ENCODE peak calls at places on chromosomes 3 and 15, in four cellular contexts. H is stomach, R is suprapubic skin, O is H1. B is an unnamed sample.

GRCh38 chr3:143736651-143737050 is 111.6 kb downstream of the SLC9A9 start:
- DNase-seq in R (no peak), H (no peak), O (no peak), B (no peak)

GRCh38 chr3:10017636-10018292 is 8.5 kb upstream of the FANCD2 start:
- DNase-seq in O (no peak), H (no peak), R (no peak), B (no peak)

GRCh38 chr3:139101396-139101795 is 56.7 kb upstream of the PRR23C start:
- DNase-seq in H (no peak), R (no peak), O (no peak), B (no peak)

GRCh38 chr3:110123929-110124328 is 786.6 kb upstream of the DPPA4 start:
- DNase-seq in H (no peak), O (no peak), R (no peak), B (no peak)

GRCh38 chr3:172110127-172110779 is 70.9 kb downstream of the FNDC3B start:
- DNase-seq in R (no peak), O (no peak), H (no peak), B (no peak)

GRCh38 chr3:149393355-149394165 is 16.1 kb upstream of the TM4SF1 start:
- DNase-seq in R (no peak), H (peak; percentile 84), O (peak; percentile 33), B (peak; percentile 75)

GRCh38 chr3:38397320-38397719 is 50.7 kb downstream of the XYLB start:
- DNase-seq in H (no peak), O (no peak), R (no peak), B (no peak)

GRCh38 chr3:39529551-39529950 is 62.1 kb downstream of the MOBP start:
- DNase-seq in H (no peak), R (no peak), O (no peak), B (no peak)

GRCh38 chr15:22918056-22918455 is 62.1 kb downstream of the CYFIP1 start:
- DNase-seq in O (no peak), H (no peak), R (no peak), B (no peak)

GRCh38 chr15:58547628-58548307 is 116.0 kb downstream of the LIPC start:
- DNase-seq in O (no peak), R (no peak), H (no peak), B (no peak)

GRCh38 chr3:14487086-14487485 is 53.1 kb downstream of the GRIP2 start:
- DNase-seq in H (no peak), R (no peak), O (no peak), B (no peak)

GRCh38 chr3:65669163-65669875 is 369.4 kb downstream of the MAGI1 start:
- DNase-seq in R (no peak), O (no peak), H (no peak), B (no peak)

GRCh38 chr15:66784174-66784573 is 82.1 kb downstream of the SMAD6 start:
- DNase-seq in H (no peak), O (no peak), R (no peak), B (no peak)

GRCh38 chr3:119659584-119660291 is 651 bp downstream of the POPDC2 start:
- DNase-seq in H (no peak), R (no peak), O (no peak), B (no peak)

GRCh38 chr3:111336511-111336910 is 205.5 kb upstream of the CD96 start:
- DNase-seq in H (no peak), O (no peak), R (no peak), B (no peak)

GRCh38 chr3:12972043-12972442 is 101.2 kb downstream of the IQSEC1 start:
- DNase-seq in H (no peak), R (no peak), O (no peak), B (no peak)
- TF ChIP-seq POLR2A in H (no peak), R (no peak), O (no peak), B (no peak)

DNA sequence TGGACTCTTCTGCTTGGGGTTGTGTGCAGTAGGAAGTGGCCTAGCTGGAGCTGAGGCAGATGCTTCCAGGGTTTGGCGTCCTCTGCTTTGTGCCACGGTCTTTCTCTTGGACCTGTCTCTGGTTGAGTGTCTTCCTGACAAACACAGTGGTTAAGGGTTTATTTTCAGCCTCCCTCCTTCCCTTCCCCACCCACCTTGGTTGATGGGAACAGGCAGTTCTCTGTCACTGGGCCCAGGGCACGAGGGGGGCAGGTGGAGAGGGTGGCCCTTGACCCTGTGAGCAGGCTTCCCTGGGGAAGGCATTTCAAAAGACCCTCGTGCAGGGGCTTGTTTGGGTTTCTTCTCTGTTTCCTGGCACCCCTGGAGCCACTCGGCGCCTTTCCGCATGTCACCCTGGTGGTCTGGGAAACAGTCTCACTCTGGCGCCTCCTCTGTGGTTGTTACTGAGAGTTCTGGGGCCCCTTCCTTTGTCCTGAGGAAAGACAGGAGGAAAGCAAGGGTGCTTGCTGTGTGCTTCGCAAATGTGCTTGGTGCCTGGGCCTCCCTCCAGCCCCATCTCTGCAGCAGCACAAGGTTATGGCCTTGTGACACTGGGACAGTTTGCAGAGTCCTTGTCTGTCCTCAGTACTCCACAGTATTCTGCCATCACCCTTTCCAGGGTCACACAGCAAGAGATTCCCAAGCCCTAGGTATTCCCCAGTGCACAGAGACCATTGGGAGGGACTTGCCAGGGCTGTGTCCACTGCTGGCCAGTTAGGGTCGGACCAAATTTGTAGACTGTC is 10.3 kb upstream of the STAB1 start:
- DNase-seq in H (no peak), R (no peak), O (no peak), B (no peak)
- H3K36me3 ChIP-seq in H (peaks cover 68% of the 10 kb centered on the region), R (peaks cover 80% of the 10 kb centered on the region), O (peaks cover 39% of the 10 kb centered on the region), B (peaks cover 9% of the 10 kb centered on the region)

GRCh38 chr3:59605318-59605717 is 555.5 kb upstream of the CFAP20DC start:
- DNase-seq in H (peak; percentile 45), R (no peak), O (no peak), B (no peak)

GRCh38 chr3:59595830-59596229 is 546.0 kb upstream of the CFAP20DC start:
- DNase-seq in R (no peak), O (no peak), H (no peak), B (no peak)

GRCh38 chr3:59605944-59606534 is 556.2 kb upstream of the CFAP20DC start:
- DNase-seq in R (no peak), O (no peak), H (no peak), B (no peak)

DNA sequence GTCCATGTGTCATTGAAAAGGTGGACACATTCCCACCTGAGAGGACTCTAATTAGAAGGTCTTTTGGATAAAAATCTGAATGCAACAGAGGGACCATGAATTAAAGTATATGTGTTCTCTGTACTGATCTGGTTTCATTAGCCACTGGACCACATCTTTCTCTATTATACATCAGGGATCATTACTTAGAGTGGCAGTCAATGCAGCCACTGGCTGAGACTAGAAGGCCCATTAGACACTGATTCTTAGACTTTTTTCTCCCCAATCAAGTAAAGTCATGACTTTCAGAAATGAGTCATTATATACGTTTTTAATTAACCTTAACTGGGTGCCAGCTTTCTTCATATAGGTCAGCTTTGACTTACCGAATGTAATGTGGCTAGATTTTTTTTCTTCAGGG is 550.8 kb upstream of the CFAP20DC start:
- DNase-seq in H (no peak), O (no peak), R (no peak), B (no peak)
- H3K4me3 ChIP-seq in H (no peak overlapping the region), O (no peak overlapping the region), R (no peak overlapping the region), B (no peak overlapping the region)

GRCh38 chr3:99640214-99640851 is 1.9 kb downstream of the COL8A1 start:
- DNase-seq in R (no peak), H (no peak), O (no peak), B (no peak)
- TF ChIP-seq POLR2A in R (no peak), H (no peak), O (no peak), B (no peak)

DNA sequence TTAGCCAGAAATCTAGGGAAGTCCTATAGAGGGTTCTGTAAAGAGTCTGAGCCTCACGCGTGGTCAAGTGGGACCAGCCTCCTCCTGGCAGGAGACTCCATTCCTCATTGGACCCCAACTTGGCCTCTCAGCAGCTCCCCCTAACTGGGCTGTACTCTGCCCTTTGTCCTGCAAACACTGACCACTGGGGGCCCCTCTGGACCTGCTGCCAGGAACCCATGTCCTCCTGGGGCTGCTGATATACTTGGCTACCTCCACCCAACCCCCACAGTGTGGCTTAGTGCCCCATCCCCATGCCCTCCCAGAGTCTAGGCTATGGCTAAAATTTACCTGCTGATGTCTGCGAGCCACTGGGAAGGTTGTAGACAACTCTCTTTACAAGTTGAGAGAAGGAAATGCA is 62.7 kb downstream of the UBP1 start:
- DNase-seq in R (no peak), O (no peak), H (no peak), B (no peak)
- H3K36me3 ChIP-seq in R (peaks cover 31% of the 10 kb centered on the region), O (no peaks in the 10 kb centered on the region), H (no peaks in the 10 kb centered on the region), B (peaks cover 51% of the 10 kb centered on the region)

GRCh38 chr3:182259579-182259978 is 533.7 kb upstream of the ATP11B start:
- DNase-seq in H (peak; percentile 29), O (no peak), R (no peak), B (no peak)

GRCh38 chr3:182261084-182261483 is 532.2 kb upstream of the ATP11B start:
- DNase-seq in H (no peak), R (no peak), O (no peak), B (no peak)

GRCh38 chr3:182255095-182255600 is 538.2 kb upstream of the ATP11B start:
- DNase-seq in R (no peak), H (no peak), O (no peak), B (no peak)

GRCh38 chr3:182258538-182259177 is 534.6 kb upstream of the ATP11B start:
- DNase-seq in R (no peak), O (no peak), H (no peak), B (no peak)

GRCh38 chr3:182257361-182257760 is 535.9 kb upstream of the ATP11B start:
- DNase-seq in R (no peak), H (no peak), O (no peak), B (no peak)
- H3K4me3 ChIP-seq in R (no peak overlapping the region), H (no peak overlapping the region), O (no peak overlapping the region), B (no peak overlapping the region)